ENCODE peak calls at places on chromosomes 7 and 10, in five cellular contexts. One of them, this sample, is unnamed.

GRCh38 chr7:71131256-71131752 is 640 bp upstream of the GALNT17 start:
- DNase-seq in A549: no peak
- DNase-seq in H1: no peak
- DNase-seq in HepG2: no peak
- DNase-seq in K562: no peak
- DNase-seq in this sample: no peak

GRCh38 chr7:619356-619840 is 99.8 kb upstream of the PDGFA start:
- DNase-seq in A549: no peak
- DNase-seq in K562: no peak
- DNase-seq in HepG2: no peak
- DNase-seq in H1: no peak
- DNase-seq in this sample: no peak

GRCh38 chr10:66924674-66925345 is 1.0 kb upstream of the LRRTM3 start:
- DNase-seq in A549: no peak
- DNase-seq in H1: no peak
- DNase-seq in K562: no peak
- DNase-seq in HepG2: no peak
- DNase-seq in this sample: no peak

GRCh38 chr10:100186253-100186780 is 488 bp upstream of the ERLIN1 start:
- DNase-seq in A549: peak; percentile 48
- DNase-seq in H1: no peak
- DNase-seq in HepG2: no peak
- DNase-seq in K562: peak; percentile 11
- DNase-seq in this sample: no peak

GRCh38 chr10:118783776-118784542 is 29.2 kb upstream of the CACUL1 start:
- DNase-seq in A549: no peak
- DNase-seq in H1: no peak
- DNase-seq in HepG2: no peak
- DNase-seq in K562: no peak
- DNase-seq in this sample: no peak

GRCh38 chr10:98469532-98469931 is 22.8 kb upstream of the HPS1 start:
- DNase-seq in HepG2: no peak
- DNase-seq in A549: no peak
- DNase-seq in K562: no peak
- DNase-seq in H1: no peak
- DNase-seq in this sample: peak; percentile 54

GRCh38 chr7:127876393-127876792 is 154.8 kb downstream of the LRRC4 start:
- DNase-seq in HepG2: no peak
- DNase-seq in A549: no peak
- DNase-seq in K562: no peak
- DNase-seq in H1: no peak
- DNase-seq in this sample: no peak

GRCh38 chr10:6030940-6031339 is 31.2 kb downstream of the IL2RA start:
- DNase-seq in H1: no peak
- DNase-seq in K562: no peak
- DNase-seq in A549: no peak
- DNase-seq in HepG2: no peak
- DNase-seq in this sample: no peak

GRCh38 chr10:86815035-86815617 is 58.7 kb downstream of the BMPR1A start:
- DNase-seq in A549: no peak
- DNase-seq in H1: no peak
- DNase-seq in K562: no peak
- DNase-seq in HepG2: no peak
- DNase-seq in this sample: no peak

GRCh38 chr7:137953043-137953691 is 48.7 kb downstream of the CREB3L2 start:
- DNase-seq in A549: no peak
- DNase-seq in H1: no peak
- DNase-seq in K562: no peak
- DNase-seq in HepG2: no peak
- DNase-seq in this sample: no peak

GRCh38 chr10:80487791-80488538 is 33.9 kb downstream of the TSPAN14 start:
- DNase-seq in HepG2: no peak
- DNase-seq in A549: no peak
- DNase-seq in K562: no peak
- DNase-seq in H1: no peak
- DNase-seq in this sample: no peak

GRCh38 chr7:16071246-16071857 is 350.0 kb downstream of the CRPPA start:
- DNase-seq in K562: peak; percentile 62
- DNase-seq in A549: peak; percentile 25
- DNase-seq in H1: no peak
- DNase-seq in HepG2: peak; percentile 50
- DNase-seq in this sample: peak; percentile 70

GRCh38 chr7:120951826-120952225 is 1.2 kb downstream of the ING3 start:
- DNase-seq in H1: no peak
- DNase-seq in A549: no peak
- DNase-seq in K562: no peak
- DNase-seq in HepG2: no peak
- DNase-seq in this sample: no peak

GRCh38 chr7:75820688-75821087 is 7.1 kb upstream of the CCL24 start:
- DNase-seq in H1: no peak
- DNase-seq in K562: no peak
- DNase-seq in A549: no peak
- DNase-seq in HepG2: no peak
- DNase-seq in this sample: no peak

GRCh38 chr10:31261502-31262311 is 57.3 kb upstream of the ZEB1 start:
- DNase-seq in K562: no peak
- DNase-seq in H1: no peak
- DNase-seq in A549: no peak
- DNase-seq in HepG2: no peak
- DNase-seq in this sample: no peak

GRCh38 chr10:80158598-80159127 is 26.1 kb downstream of the PLAC9 start:
- DNase-seq in HepG2: no peak
- DNase-seq in H1: no peak
- DNase-seq in A549: peak; percentile 75
- DNase-seq in K562: peak; percentile 62
- DNase-seq in this sample: peak; percentile 96

GRCh38 chr10:97426776-97427570 is 982 bp downstream of the PGAM1 start:
- DNase-seq in K562: no peak
- DNase-seq in A549: no peak
- DNase-seq in HepG2: no peak
- DNase-seq in H1: no peak
- DNase-seq in this sample: peak; percentile 43

GRCh38 chr10:97428572-97428981 is 2.6 kb downstream of the PGAM1 start:
- DNase-seq in HepG2: no peak
- DNase-seq in K562: no peak
- DNase-seq in A549: no peak
- DNase-seq in H1: no peak
- DNase-seq in this sample: no peak

GRCh38 chr10:97422921-97423420 is 3.0 kb upstream of the PGAM1 start:
- DNase-seq in HepG2: no peak
- DNase-seq in H1: no peak
- DNase-seq in A549: no peak
- DNase-seq in K562: no peak
- DNase-seq in this sample: peak; percentile 82

GRCh38 chr10:97425964-97426775 is at the start of gene PGAM1:
- DNase-seq in A549: peak; percentile 96
- DNase-seq in H1: peak; percentile 94
- DNase-seq in HepG2: peak; percentile 89
- DNase-seq in K562: peak; percentile 98
- DNase-seq in this sample: peak; percentile 99

DNA sequence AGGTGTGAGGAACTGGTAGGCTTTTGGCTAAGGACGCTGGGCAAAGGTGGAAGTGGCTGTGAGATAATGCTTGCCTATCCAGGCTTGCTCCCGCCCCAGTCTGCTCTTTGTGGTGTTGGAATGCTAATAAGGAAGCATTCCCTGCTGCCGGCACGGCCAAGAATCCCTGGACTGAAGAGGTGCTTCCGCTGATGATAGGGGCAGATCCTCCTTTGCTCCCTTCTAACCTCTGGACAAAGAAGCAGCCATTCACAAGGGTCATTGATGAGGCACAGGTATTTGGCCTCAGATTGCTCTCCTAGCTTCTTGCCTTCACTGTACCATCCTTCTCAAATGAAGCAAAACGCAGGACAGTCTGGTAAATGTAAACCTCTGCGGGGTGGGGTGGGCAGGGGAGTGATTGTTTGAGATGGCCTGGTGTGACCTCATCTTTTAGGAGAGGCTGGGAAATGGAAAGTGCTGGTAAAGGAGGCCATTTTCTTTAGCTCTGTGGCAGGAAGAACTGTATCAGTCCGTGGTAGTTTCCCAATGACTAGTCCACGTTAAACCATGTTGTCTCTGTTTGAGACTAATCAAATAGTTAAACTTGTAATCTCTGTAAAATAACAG is 1.7 kb downstream of the PGAM1 start:
- DNase-seq in HepG2: peak; percentile 74
- DNase-seq in H1: peak; percentile 65
- DNase-seq in A549: no peak
- DNase-seq in K562: no peak
- DNase-seq in this sample: peak; percentile 42
- H3K4me2 ChIP-seq in HepG2: peak overlapping the region; percentile 91
- H3K4me2 ChIP-seq in H1: peak overlapping the region; percentile 87
- H3K4me2 ChIP-seq in A549: peak overlapping the region; percentile 72
- H3K4me2 ChIP-seq in K562: peak overlapping the region; percentile 99
- H3K4me2 ChIP-seq in this sample: peak overlapping the region; percentile 80

GRCh38 chr10:34988397-34989067 is 101.6 kb downstream of the CUL2 start:
- DNase-seq in H1: no peak
- DNase-seq in HepG2: no peak
- DNase-seq in A549: no peak
- DNase-seq in K562: no peak
- DNase-seq in this sample: no peak
- TF ChIP-seq JUN in H1: no peak
- TF ChIP-seq JUN in HepG2: no peak
- TF ChIP-seq JUN in A549: no peak
- TF ChIP-seq JUN in K562: no peak
- TF ChIP-seq JUN in this sample: no peak

GRCh38 chr7:150515248-150515647 is 576 bp downstream of the GIMAP7 start:
- DNase-seq in H1: no peak
- DNase-seq in HepG2: no peak
- DNase-seq in A549: no peak
- DNase-seq in K562: no peak
- DNase-seq in this sample: no peak
- H3K4me2 ChIP-seq in H1: no peak overlapping the region
- H3K4me2 ChIP-seq in HepG2: no peak overlapping the region
- H3K4me2 ChIP-seq in A549: no peak overlapping the region
- H3K4me2 ChIP-seq in K562: no peak overlapping the region
- H3K4me2 ChIP-seq in this sample: peak overlapping the region; percentile 99

GRCh38 chr7:80841566-80842478 is 77.0 kb downstream of the SEMA3C start:
- DNase-seq in A549: no peak
- DNase-seq in HepG2: no peak
- DNase-seq in K562: no peak
- DNase-seq in H1: no peak
- DNase-seq in this sample: no peak
- TF ChIP-seq JUN in A549: no peak
- TF ChIP-seq JUN in HepG2: no peak
- TF ChIP-seq JUN in K562: no peak
- TF ChIP-seq JUN in H1: no peak
- TF ChIP-seq JUN in this sample: no peak

GRCh38 chr10:60224129-60224705 is 165.5 kb downstream of the ANK3 start:
- DNase-seq in H1: no peak
- DNase-seq in HepG2: no peak
- DNase-seq in A549: no peak
- DNase-seq in K562: no peak
- DNase-seq in this sample: no peak
- H3K4me2 ChIP-seq in H1: no peak overlapping the region
- H3K4me2 ChIP-seq in HepG2: no peak overlapping the region
- H3K4me2 ChIP-seq in A549: no peak overlapping the region
- H3K4me2 ChIP-seq in K562: no peak overlapping the region
- H3K4me2 ChIP-seq in this sample: no peak overlapping the region

DNA sequence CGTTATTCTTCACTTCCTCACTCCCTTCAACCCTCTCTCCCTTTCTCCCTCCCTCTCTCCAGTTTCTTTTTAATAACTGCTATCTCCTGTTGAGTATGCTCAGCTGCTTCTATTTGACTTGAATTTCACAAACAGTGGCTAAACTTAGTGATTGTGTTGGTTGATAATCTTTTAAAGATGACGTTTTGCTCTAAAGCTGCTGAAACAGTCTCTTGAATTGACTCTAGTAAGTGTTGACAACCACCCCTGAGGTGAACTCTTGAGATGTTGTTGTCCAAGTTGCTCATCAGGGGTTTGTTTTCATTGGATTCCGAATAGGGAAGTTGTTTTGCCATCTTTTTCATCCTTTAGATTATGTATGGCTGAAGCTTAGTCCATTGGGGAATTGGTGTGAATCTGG is 176.2 kb downstream of the TWIST1 start:
- DNase-seq in A549: no peak
- DNase-seq in H1: no peak
- DNase-seq in HepG2: no peak
- DNase-seq in K562: no peak
- DNase-seq in this sample: no peak
- TF ChIP-seq JUN in A549: no peak
- TF ChIP-seq JUN in H1: no peak
- TF ChIP-seq JUN in HepG2: no peak
- TF ChIP-seq JUN in K562: no peak
- TF ChIP-seq JUN in this sample: no peak

This sample was measured in endothelial cell of umbilical vein.